ENCODE peak calls at places on chromosomes 6 and 20, in five cellular contexts. D is effector CD4-positive, alpha-beta T cell; R is small intestine; G is activated T-cell treated with anti-CD3 and anti-CD28 coated beads for 1 hour; F is transverse colon. P is an unnamed sample.

GRCh38 chr6:73302339-73302738 is 39.3 kb upstream of the KHDC1 start:
- DNase-seq in D (no peak), R (no peak), G (no peak), F (no peak), P (no peak)

GRCh38 chr6:11315743-11316437 is 83.4 kb upstream of the NEDD9 start:
- DNase-seq in D (no peak), R (peak), G (no peak), F (peak), P (peak)

GRCh38 chr6:7786206-7786605 is 60.3 kb downstream of the BMP6 start:
- DNase-seq in D (no peak), R (no peak), G (no peak), F (no peak), P (no peak)

GRCh38 chr6:32944265-32944664 is 3.4 kb upstream of the HLA-DMB start:
- DNase-seq in D (peak), R (no peak), G (no peak), F (peak), P (no peak)

GRCh38 chr6:26594730-26595632 is 1.8 kb upstream of the ABT1 start:
- DNase-seq in D (no peak), R (no peak), G (no peak), F (no peak), P (no peak)

GRCh38 chr20:11387189-11387754 is 530.4 kb upstream of the BTBD3 start:
- DNase-seq in D (no peak), R (no peak), G (no peak), F (no peak), P (no peak)

GRCh38 chr6:292506-293184 is 358 bp downstream of the DUSP22 start:
- DNase-seq in D (peak), R (peak), G (peak), F (peak), P (no peak)

GRCh38 chr20:36860339-36860738 is 15.6 kb upstream of the TLDC2 start:
- DNase-seq in D (no peak), R (no peak), G (no peak), F (no peak), P (no peak)

GRCh38 chr20:61853073-61854005 is 212.3 kb downstream of the TAF4 start:
- DNase-seq in D (no peak), R (no peak), G (no peak), F (no peak), P (no peak)

GRCh38 chr6:121544691-121545090 is 109.2 kb downstream of the GJA1 start:
- DNase-seq in D (no peak), R (no peak), G (no peak), F (no peak), P (no peak)

GRCh38 chr6:6751615-6752014 is 163.1 kb downstream of the LY86 start:
- DNase-seq in D (no peak), R (peak), G (no peak), F (peak), P (no peak)

GRCh38 chr20:8507231-8507630 is 375.2 kb downstream of the PLCB1 start:
- DNase-seq in D (no peak), R (no peak), G (no peak), F (no peak), P (no peak)

GRCh38 chr6:6730831-6731230 is 142.3 kb downstream of the LY86 start:
- DNase-seq in D (no peak), R (no peak), G (no peak), F (no peak), P (no peak)

GRCh38 chr6:53461682-53462081 is 83.2 kb downstream of the GCLC start:
- DNase-seq in D (no peak), R (peak), G (no peak), F (peak), P (no peak)

GRCh38 chr6:40492126-40492525 is 95.0 kb downstream of the LRFN2 start:
- DNase-seq in D (no peak), R (no peak), G (no peak), F (no peak), P (no peak)

GRCh38 chr6:166415833-166416347 is 33.1 kb upstream of the MPC1 start:
- DNase-seq in D (no peak), R (no peak), G (no peak), F (no peak), P (no peak)

GRCh38 chr6:163170294-163170883 is 244.1 kb upstream of the QKI start:
- DNase-seq in D (no peak), R (no peak), G (no peak), F (no peak), P (no peak)

GRCh38 chr20:21047981-21048380 is 58.2 kb downstream of the LINC00237 start:
- DNase-seq in D (no peak), R (no peak), G (no peak), F (no peak), P (no peak)

P was measured in smooth muscle cell of the brain vasculature.